ENCODE peak calls at places on chromosomes 4 and X, in five cellular contexts. V is fibroblast of pulmonary artery, C is A673, X is A549, H is pancreas. T is an unnamed sample.

GRCh38 chrX:74593593-74593992 is 20.8 kb downstream of the RLIM start:
- DNase-seq in C (no peak), X (no peak), V (peak; percentile 25), H (no peak), T (no peak)

GRCh38 chr4:40238700-40239548 is 42.1 kb downstream of the RHOH start:
- DNase-seq in C (peak; percentile 67), X (peak; percentile 56), V (peak; percentile 14), H (no peak), T (no peak)

GRCh38 chr4:30792616-30793015 is 72.4 kb downstream of the PCDH7 start:
- DNase-seq in V (no peak), C (no peak), X (no peak), H (no peak), T (no peak)

GRCh38 chr4:102008711-102009110 is 218.2 kb downstream of the BANK1 start:
- DNase-seq in V (peak; percentile 47), X (no peak), H (no peak), C (no peak), T (peak; percentile 12)

GRCh38 chr4:77151246-77151645 is 5.8 kb upstream of the CCNG2 start:
- DNase-seq in H (no peak), X (no peak), V (no peak), C (no peak), T (no peak)

GRCh38 chrX:120536056-120536455 is 24.7 kb downstream of the CUL4B start:
- DNase-seq in V (no peak), H (no peak), C (no peak), X (no peak), T (no peak)

GRCh38 chr4:169222768-169223167 is 48.0 kb downstream of the SH3RF1 start:
- DNase-seq in C (no peak), H (no peak), X (no peak), V (no peak), T (no peak)

GRCh38 chrX:119826399-119826959 is 26.3 kb downstream of the UPF3B start:
- DNase-seq in C (no peak), H (no peak), X (no peak), V (peak; percentile 40), T (no peak)

GRCh38 chr4:145502809-145503208 is 21.2 kb downstream of the SMAD1 start:
- DNase-seq in H (no peak), C (no peak), V (no peak), X (no peak), T (no peak)

GRCh38 chrX:152074163-152074562 is 64.2 kb downstream of the MAGEA10 start:
- DNase-seq in C (no peak), X (no peak), V (no peak), H (no peak), T (no peak)

GRCh38 chr4:37244583-37245390 is at the start of gene NWD2:
- DNase-seq in H (peak; percentile 58), C (peak; percentile 2), X (no peak), V (peak; percentile 10), T (no peak)

GRCh38 chr4:104983615-104984179 is 163.0 kb upstream of the TET2 start:
- DNase-seq in V (no peak), H (no peak), C (no peak), X (no peak), T (no peak)

GRCh38 chr4:1683903-1684755 is at the start of gene FAM53A:
- DNase-seq in X (peak; percentile 84), C (peak; percentile 93), V (peak; percentile 88), H (peak; percentile 99), T (peak; percentile 31)

DNA sequence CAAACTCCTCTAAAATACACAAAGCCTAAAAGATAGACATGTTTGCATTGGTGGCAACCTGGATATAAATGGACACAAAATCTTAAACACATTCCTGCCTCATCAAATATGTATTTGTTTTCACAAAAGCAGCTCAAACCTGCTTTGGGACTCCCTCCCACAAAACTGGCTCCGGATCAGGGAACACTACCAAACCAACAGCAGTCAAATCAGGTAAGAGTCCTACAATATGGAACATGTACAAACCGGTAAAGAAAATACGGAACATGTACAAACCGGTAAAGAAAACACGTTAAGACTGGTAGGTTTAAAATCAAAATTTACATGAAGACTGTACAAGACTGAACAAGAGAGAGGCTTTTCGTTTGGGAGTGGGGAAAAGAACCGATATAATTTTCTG is 4.3 kb downstream of the AMTN start:
- DNase-seq in V (no peak), H (no peak), C (no peak), X (no peak), T (no peak)
- H3K4me3 ChIP-seq in V (no peak overlapping the region), H (no peak overlapping the region), C (no peak overlapping the region), X (no peak overlapping the region), T (no peak overlapping the region)

GRCh38 chr4:106647451-106647850 is 278.9 kb upstream of the GIMD1 start:
- DNase-seq in C (no peak), H (no peak), X (no peak), V (no peak), T (no peak)
- H3K4me3 ChIP-seq in C (no peak overlapping the region), H (no peak overlapping the region), X (no peak overlapping the region), V (no peak overlapping the region), T (no peak overlapping the region)

GRCh38 chrX:101417981-101418841 is 10.2 kb downstream of the HNRNPH2 start:
- DNase-seq in X (no peak), C (peak; percentile 43), H (peak; percentile 80), V (no peak), T (no peak)
- H3K4me3 ChIP-seq in X (peak overlapping the region; percentile 52), C (peak overlapping the region; percentile 65), H (peak overlapping the region; percentile 24), V (peak overlapping the region; percentile 50), T (peak overlapping the region; percentile 51)

DNA sequence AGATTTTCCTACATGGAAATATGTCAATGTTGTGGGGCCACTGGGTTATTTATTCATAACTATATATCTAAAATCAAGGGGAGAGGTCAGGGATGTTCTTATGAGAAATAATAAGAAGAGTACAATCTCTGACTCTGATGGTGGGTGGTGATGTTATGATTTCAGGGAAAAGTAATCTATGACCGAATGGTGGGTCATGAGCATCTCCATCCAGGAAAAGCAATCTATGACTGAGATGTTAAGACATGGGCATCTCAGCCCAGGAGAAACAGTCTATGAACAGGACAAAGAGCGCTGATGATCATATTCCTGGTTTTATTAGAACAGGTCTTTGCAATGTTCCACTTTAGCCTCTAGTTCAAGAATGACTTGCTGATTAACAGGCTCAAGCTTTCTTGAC is 137.1 kb downstream of the ARSF start:
- DNase-seq in H (no peak), C (no peak), V (no peak), X (no peak), T (no peak)
- H3K4me3 ChIP-seq in H (no peak overlapping the region), C (no peak overlapping the region), V (no peak overlapping the region), X (no peak overlapping the region), T (no peak overlapping the region)

T was measured in skeletal muscle cell.